ENCODE peak calls at places on chromosomes 12 and 14, in eight cellular contexts. O is foreskin fibroblast, V is nephron progenitor cell, G is cardiac fibroblast, P is IMR-90, T is type B pancreatic cell, N is heart right ventricle, Y is PC-9. Q is an unnamed sample.

GRCh38 chr12:64621257-64621942 is 11.1 kb downstream of the RASSF3 start:
- DNase-seq in O (peak; percentile 42), V (no peak), G (peak; percentile 46), P (peak; percentile 95), T (no peak), N (no peak), Y (no peak), Q (no peak)

GRCh38 chr14:37034410-37035285 is 137.8 kb downstream of the SLC25A21 start:
- DNase-seq in O (peak; percentile 65), V (peak; percentile 12), G (no peak), P (peak; percentile 20), T (no peak), N (no peak), Y (no peak), Q (no peak)

GRCh38 chr12:53042607-53043454 is 7.0 kb upstream of the TNS2 start:
- DNase-seq in O (peak; percentile 39), V (no peak), G (no peak), P (no peak), T (no peak), N (no peak), Y (no peak), Q (no peak)

GRCh38 chr12:67220065-67220464 is 49.1 kb upstream of the CAND1 start:
- DNase-seq in O (peak; percentile 4), V (no peak), G (no peak), P (no peak), T (no peak), N (no peak), Y (no peak), Q (no peak)

GRCh38 chr12:48816148-48816854 is 2.0 kb upstream of the CACNB3 start:
- DNase-seq in O (peak; percentile 47), V (no peak), G (peak; percentile 24), P (no peak), T (no peak), N (no peak), Y (peak; percentile 46), Q (no peak)

GRCh38 chr14:55237999-55238680 is 33.1 kb upstream of the FBXO34 start:
- DNase-seq in O (no peak), V (no peak), G (no peak), P (no peak), T (no peak), N (no peak), Y (peak; percentile 73), Q (no peak)

GRCh38 chr14:69038449-69039286 is 59.6 kb upstream of the ACTN1 start:
- DNase-seq in O (peak; percentile 69), V (no peak), G (peak; percentile 83), P (peak; percentile 88), T (no peak), N (peak; percentile 42), Y (no peak), Q (peak; percentile 85)

GRCh38 chr14:36222952-36223468 is 46.5 kb upstream of the PTCSC3 start:
- DNase-seq in O (peak; percentile 1), V (no peak), G (no peak), P (peak; percentile 22), T (no peak), N (no peak), Y (no peak), Q (no peak)

GRCh38 chr12:3428631-3429030 is 62.4 kb upstream of the PRMT8 start:
- DNase-seq in O (no peak), V (no peak), G (no peak), P (no peak), T (no peak), N (no peak), Y (no peak), Q (no peak)

GRCh38 chr12:89200217-89200616 is 152.1 kb downstream of the DUSP6 start:
- DNase-seq in O (no peak), V (no peak), G (no peak), P (no peak), T (no peak), N (no peak), Y (no peak), Q (no peak)

GRCh38 chr12:97308576-97309198 is 153.9 kb upstream of the RMST start:
- DNase-seq in O (peak; percentile 58), V (no peak), G (peak; percentile 73), P (peak; percentile 65), T (no peak), N (peak; percentile 20), Y (peak; percentile 37), Q (no peak)

GRCh38 chr14:91964724-91965123 is 17.2 kb upstream of the FBLN5 start:
- DNase-seq in O (no peak), V (no peak), G (no peak), P (no peak), T (no peak), N (no peak), Y (no peak), Q (no peak)

GRCh38 chr12:130976171-130976720 is 22.5 kb downstream of the ADGRD1 start:
- DNase-seq in O (no peak), V (no peak), G (no peak), P (no peak), T (no peak), N (no peak), Y (no peak), Q (no peak)

GRCh38 chr14:46717211-46717610 is 65.6 kb upstream of the RPL10L start:
- DNase-seq in O (no peak), V (no peak), G (no peak), P (no peak), T (no peak), N (no peak), Y (no peak), Q (no peak)

GRCh38 chr12:31590730-31591307 is at the start of gene DENND5B:
- DNase-seq in O (peak; percentile 79), V (peak; percentile 90), G (peak; percentile 84), P (peak; percentile 61), T (peak; percentile 90), N (peak; percentile 85), Y (no peak), Q (peak; percentile 57)

GRCh38 chr12:56628671-56629458 is 1.3 kb downstream of the BAZ2A start:
- DNase-seq in O (peak; percentile 71), V (peak; percentile 61), G (peak; percentile 78), P (peak; percentile 74), T (no peak), N (peak; percentile 70), Y (peak; percentile 51), Q (no peak)

GRCh38 chr14:60622210-60622919 is 26.9 kb downstream of the SIX1 start:
- DNase-seq in O (no peak), V (no peak), G (peak; percentile 27), P (peak; percentile 26), T (no peak), N (no peak), Y (no peak), Q (no peak)

GRCh38 chr12:3795096-3795799 is 42.3 kb upstream of the CRACR2A start:
- DNase-seq in O (no peak), V (no peak), G (no peak), P (no peak), T (no peak), N (no peak), Y (no peak), Q (no peak)

GRCh38 chr14:69990319-69990718 is 111.1 kb downstream of the SMOC1 start:
- DNase-seq in O (no peak), V (no peak), G (no peak), P (no peak), T (no peak), N (no peak), Y (no peak), Q (no peak)

GRCh38 chr12:47303207-47303606 is 223.4 kb upstream of the AMIGO2 start:
- DNase-seq in O (no peak), V (no peak), G (no peak), P (peak; percentile 76), T (no peak), N (no peak), Y (no peak), Q (no peak)

DNA sequence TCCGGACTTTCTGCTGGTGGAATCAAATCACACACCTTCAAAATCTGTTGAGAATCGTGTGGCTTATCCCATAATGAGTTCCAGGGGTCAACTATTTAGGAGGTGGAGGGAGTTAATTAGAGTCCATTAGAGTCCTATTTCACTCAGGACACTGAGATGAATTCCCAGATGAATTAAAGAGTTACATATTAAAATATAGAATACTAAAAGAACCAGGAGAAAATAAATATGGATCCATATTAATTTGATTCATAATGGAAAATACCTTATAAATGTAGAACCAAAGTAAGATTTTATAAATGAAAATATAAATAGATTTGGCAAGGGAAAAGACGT is 44.6 kb upstream of the C14orf132 start:
- DNase-seq in O (no peak), V (no peak), G (no peak), P (no peak), T (no peak), N (no peak), Y (no peak), Q (no peak)
- TF ChIP-seq CTCF in O (no peak), V (no peak), G (no peak), P (no peak), T (peak; percentile 21), N (no peak), Y (peak; percentile 17), Q (no peak)

GRCh38 chr14:57692671-57693070 is 173.2 kb downstream of the SLC35F4 start:
- DNase-seq in O (peak; percentile 58), V (no peak), G (peak; percentile 81), P (peak; percentile 34), T (no peak), N (no peak), Y (no peak), Q (no peak)
- TF ChIP-seq CTCF in O (peak; percentile 54), V (peak; percentile 38), G (peak; percentile 65), P (peak; percentile 48), T (peak; percentile 74), N (peak; percentile 33), Y (peak; percentile 70), Q (peak; percentile 80)

DNA sequence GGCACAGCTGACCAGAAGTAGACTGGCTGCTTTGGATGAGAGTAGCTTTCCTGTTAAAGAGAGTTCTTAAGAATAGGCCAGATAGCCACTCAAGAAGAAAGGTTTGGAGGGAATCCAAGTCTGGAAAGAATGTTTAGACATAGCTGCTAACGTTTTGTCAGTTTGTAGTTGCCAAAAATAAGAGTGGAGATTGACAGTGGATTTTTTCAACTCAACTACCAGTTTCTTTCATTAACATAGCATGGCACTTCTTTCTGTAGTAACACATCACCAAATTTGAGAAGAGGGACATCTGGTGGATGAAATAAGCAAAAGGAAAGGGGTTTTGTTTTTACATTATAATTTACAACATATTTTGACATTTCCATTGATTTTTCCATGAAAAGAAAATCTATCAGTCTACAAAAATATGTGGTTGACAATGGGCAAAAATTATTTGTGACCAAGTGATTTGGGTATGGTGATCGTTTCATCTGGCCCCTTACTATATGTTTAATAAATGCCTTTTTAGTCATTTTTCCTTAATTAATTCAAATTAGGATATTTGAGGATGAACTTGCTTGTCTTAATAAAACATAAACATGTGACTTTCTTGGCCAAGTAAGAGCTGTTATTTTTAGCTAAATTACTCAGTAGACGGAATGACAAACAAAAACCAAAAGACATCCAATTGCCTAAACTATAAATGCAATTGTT is 71.1 kb downstream of the PTPRR start:
- DNase-seq in O (peak; percentile 61), V (no peak), G (peak; percentile 90), P (peak; percentile 0), T (no peak), N (no peak), Y (peak; percentile 37), Q (no peak)
- TF ChIP-seq CTCF in O (peak; percentile 31), V (peak; percentile 29), G (peak; percentile 54), P (peak; percentile 33), T (peak; percentile 69), N (peak; percentile 46), Y (peak; percentile 63), Q (peak; percentile 50)

DNA sequence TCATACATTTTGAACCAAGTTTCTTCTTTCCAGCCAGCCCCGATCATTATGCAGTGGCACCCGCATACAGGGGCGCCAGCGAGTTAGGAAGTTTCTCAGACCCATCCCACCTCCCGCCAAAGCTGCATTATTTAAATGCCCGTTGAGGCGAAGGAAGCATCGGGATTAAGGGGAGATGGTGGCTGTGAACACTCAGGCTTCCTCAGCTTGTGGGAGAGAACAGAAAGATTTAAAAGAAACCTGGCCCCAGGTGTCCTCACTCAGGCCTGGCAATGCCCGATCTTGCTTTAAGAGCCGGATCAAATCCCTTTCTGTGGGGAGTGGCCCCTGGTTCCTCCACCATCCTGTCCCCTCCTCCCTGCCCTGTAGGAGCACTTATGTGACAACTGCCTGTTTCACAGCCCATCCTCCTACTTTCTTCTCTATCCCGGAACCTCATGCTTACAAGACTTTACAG is 1108.7 kb downstream of the BCL11B start:
- DNase-seq in O (no peak), V (no peak), G (no peak), P (no peak), T (no peak), N (no peak), Y (no peak), Q (no peak)
- TF ChIP-seq CTCF in O (no peak), V (no peak), G (no peak), P (no peak), T (no peak), N (no peak), Y (no peak), Q (no peak)

Q was measured in D721Med.